ENCODE peak calls at places on chromosomes 7 and 10, in eight cellular contexts. One of them, this sample, is unnamed. For H3K4me1, the result is how much of the 10 kb centered on the place peaks cover.

GRCh38 chr7:96786261-96786997 is 76.8 kb upstream of the SEM1 start:
- DNase-seq in right cardiac atrium: peak
- DNase-seq in SK-N-SH: peak
- DNase-seq in GM23248: no peak
- DNase-seq in CD8-positive, alpha-beta T cell: no peak
- DNase-seq in neuronal stem cell: no peak
- DNase-seq in tibial artery: no peak
- DNase-seq in cardiac muscle cell: peak
- DNase-seq in this sample: peak

GRCh38 chr7:98106647-98107312 is at the start of gene LMTK2:
- DNase-seq in neuronal stem cell: peak
- DNase-seq in GM23248: peak
- DNase-seq in CD8-positive, alpha-beta T cell: peak
- DNase-seq in right cardiac atrium: peak
- DNase-seq in cardiac muscle cell: peak
- DNase-seq in SK-N-SH: peak
- DNase-seq in tibial artery: peak
- DNase-seq in this sample: peak

GRCh38 chr7:117241088-117241487 is 81.8 kb downstream of the WNT2 start:
- DNase-seq in GM23248: no peak
- DNase-seq in CD8-positive, alpha-beta T cell: no peak
- DNase-seq in SK-N-SH: no peak
- DNase-seq in right cardiac atrium: no peak
- DNase-seq in cardiac muscle cell: no peak
- DNase-seq in tibial artery: no peak
- DNase-seq in neuronal stem cell: no peak
- DNase-seq in this sample: no peak

GRCh38 chr7:15581352-15581951 is 19.6 kb upstream of the AGMO start:
- DNase-seq in CD8-positive, alpha-beta T cell: no peak
- DNase-seq in neuronal stem cell: no peak
- DNase-seq in SK-N-SH: no peak
- DNase-seq in cardiac muscle cell: no peak
- DNase-seq in right cardiac atrium: no peak
- DNase-seq in tibial artery: no peak
- DNase-seq in GM23248: no peak
- DNase-seq in this sample: no peak

GRCh38 chr10:30977385-30977784 is 54.3 kb downstream of the ZNF438 start:
- DNase-seq in neuronal stem cell: no peak
- DNase-seq in CD8-positive, alpha-beta T cell: no peak
- DNase-seq in cardiac muscle cell: no peak
- DNase-seq in SK-N-SH: no peak
- DNase-seq in tibial artery: no peak
- DNase-seq in GM23248: no peak
- DNase-seq in right cardiac atrium: no peak
- DNase-seq in this sample: no peak

GRCh38 chr10:129877773-129878371 is 86.2 kb downstream of the EBF3 start:
- DNase-seq in CD8-positive, alpha-beta T cell: peak
- DNase-seq in GM23248: peak
- DNase-seq in right cardiac atrium: no peak
- DNase-seq in cardiac muscle cell: peak
- DNase-seq in tibial artery: no peak
- DNase-seq in SK-N-SH: peak
- DNase-seq in neuronal stem cell: no peak
- DNase-seq in this sample: no peak

GRCh38 chr7:149850007-149850594 is 11.9 kb downstream of the ZNF862 start:
- DNase-seq in CD8-positive, alpha-beta T cell: no peak
- DNase-seq in SK-N-SH: no peak
- DNase-seq in cardiac muscle cell: no peak
- DNase-seq in tibial artery: no peak
- DNase-seq in GM23248: no peak
- DNase-seq in right cardiac atrium: peak
- DNase-seq in neuronal stem cell: no peak
- DNase-seq in this sample: no peak

GRCh38 chr7:1452205-1452604 is 7.1 kb downstream of the MICALL2 start:
- DNase-seq in GM23248: no peak
- DNase-seq in tibial artery: no peak
- DNase-seq in right cardiac atrium: no peak
- DNase-seq in cardiac muscle cell: no peak
- DNase-seq in SK-N-SH: no peak
- DNase-seq in neuronal stem cell: no peak
- DNase-seq in CD8-positive, alpha-beta T cell: no peak
- DNase-seq in this sample: no peak

GRCh38 chr10:78407009-78407711 is 373.5 kb downstream of the RPS24 start:
- DNase-seq in SK-N-SH: peak
- DNase-seq in GM23248: no peak
- DNase-seq in tibial artery: peak
- DNase-seq in right cardiac atrium: peak
- DNase-seq in neuronal stem cell: peak
- DNase-seq in CD8-positive, alpha-beta T cell: peak
- DNase-seq in cardiac muscle cell: peak
- DNase-seq in this sample: no peak

DNA sequence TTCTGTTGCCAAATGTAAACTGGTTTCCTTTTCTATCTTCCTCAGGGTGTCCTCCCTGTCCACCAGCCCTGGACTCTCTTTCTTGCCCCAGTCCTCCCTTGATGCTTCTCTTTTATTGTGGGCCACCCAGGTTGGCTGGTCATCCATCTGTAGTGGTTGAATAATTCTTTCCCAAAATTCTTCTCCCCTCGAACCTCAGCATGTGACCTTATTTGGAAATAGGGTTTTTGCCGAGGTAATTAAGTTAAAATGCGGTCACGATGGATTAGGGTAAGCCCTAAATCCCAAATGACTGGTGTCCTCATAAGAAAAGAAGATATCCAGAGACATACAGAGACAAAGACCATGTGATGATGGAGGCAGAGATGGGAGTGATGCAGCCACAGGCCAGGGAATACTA is 74.4 kb downstream of the GFRA1 start:
- DNase-seq in tibial artery: no peak
- DNase-seq in CD8-positive, alpha-beta T cell: no peak
- DNase-seq in neuronal stem cell: no peak
- DNase-seq in SK-N-SH: no peak
- DNase-seq in right cardiac atrium: no peak
- DNase-seq in GM23248: no peak
- DNase-seq in cardiac muscle cell: no peak
- DNase-seq in this sample: peak
- H3K27ac ChIP-seq in tibial artery: no peak
- H3K27ac ChIP-seq in CD8-positive, alpha-beta T cell: no peak
- H3K27ac ChIP-seq in neuronal stem cell: no peak
- H3K27ac ChIP-seq in SK-N-SH: no peak
- H3K27ac ChIP-seq in right cardiac atrium: no peak
- H3K27ac ChIP-seq in GM23248: no peak
- H3K27ac ChIP-seq in cardiac muscle cell: no peak
- H3K27ac ChIP-seq in this sample: no peak

GRCh38 chr10:72076756-72077155 is 11.6 kb downstream of the SPOCK2 start:
- DNase-seq in SK-N-SH: no peak
- DNase-seq in GM23248: no peak
- DNase-seq in cardiac muscle cell: no peak
- DNase-seq in neuronal stem cell: no peak
- DNase-seq in CD8-positive, alpha-beta T cell: no peak
- DNase-seq in tibial artery: peak
- DNase-seq in right cardiac atrium: peak
- DNase-seq in this sample: no peak

GRCh38 chr10:72073677-72074412 is 14.5 kb downstream of the SPOCK2 start:
- DNase-seq in neuronal stem cell: no peak
- DNase-seq in cardiac muscle cell: no peak
- DNase-seq in CD8-positive, alpha-beta T cell: no peak
- DNase-seq in right cardiac atrium: peak
- DNase-seq in tibial artery: no peak
- DNase-seq in GM23248: no peak
- DNase-seq in SK-N-SH: peak
- DNase-seq in this sample: no peak

GRCh38 chr10:72074413-72075183 is 13.8 kb downstream of the SPOCK2 start:
- DNase-seq in cardiac muscle cell: no peak
- DNase-seq in SK-N-SH: no peak
- DNase-seq in CD8-positive, alpha-beta T cell: no peak
- DNase-seq in neuronal stem cell: no peak
- DNase-seq in GM23248: no peak
- DNase-seq in right cardiac atrium: peak
- DNase-seq in tibial artery: no peak
- DNase-seq in this sample: no peak

GRCh38 chr10:72077275-72077990 is 10.9 kb downstream of the SPOCK2 start:
- DNase-seq in cardiac muscle cell: no peak
- DNase-seq in right cardiac atrium: peak
- DNase-seq in neuronal stem cell: no peak
- DNase-seq in tibial artery: peak
- DNase-seq in SK-N-SH: no peak
- DNase-seq in CD8-positive, alpha-beta T cell: no peak
- DNase-seq in GM23248: no peak
- DNase-seq in this sample: no peak

GRCh38 chr10:72075184-72076115 is 12.9 kb downstream of the SPOCK2 start:
- DNase-seq in GM23248: no peak
- DNase-seq in tibial artery: no peak
- DNase-seq in SK-N-SH: no peak
- DNase-seq in right cardiac atrium: peak
- DNase-seq in CD8-positive, alpha-beta T cell: no peak
- DNase-seq in neuronal stem cell: no peak
- DNase-seq in cardiac muscle cell: no peak
- DNase-seq in this sample: no peak
- H3K4me1 ChIP-seq in GM23248: under half
- H3K4me1 ChIP-seq in tibial artery: under half
- H3K4me1 ChIP-seq in SK-N-SH: under half
- H3K4me1 ChIP-seq in right cardiac atrium: under half
- H3K4me1 ChIP-seq in CD8-positive, alpha-beta T cell: half or more
- H3K4me1 ChIP-seq in neuronal stem cell: under half
- H3K4me1 ChIP-seq in cardiac muscle cell: under half
- H3K4me1 ChIP-seq in this sample: under half

GRCh38 chr10:87696922-87697714 is 37.4 kb downstream of the PAPSS2 start:
- DNase-seq in tibial artery: no peak
- DNase-seq in right cardiac atrium: no peak
- DNase-seq in CD8-positive, alpha-beta T cell: no peak
- DNase-seq in cardiac muscle cell: no peak
- DNase-seq in GM23248: no peak
- DNase-seq in neuronal stem cell: no peak
- DNase-seq in SK-N-SH: no peak
- DNase-seq in this sample: no peak

GRCh38 chr10:87695074-87695473 is 35.4 kb downstream of the PAPSS2 start:
- DNase-seq in neuronal stem cell: no peak
- DNase-seq in SK-N-SH: no peak
- DNase-seq in cardiac muscle cell: no peak
- DNase-seq in CD8-positive, alpha-beta T cell: no peak
- DNase-seq in right cardiac atrium: no peak
- DNase-seq in GM23248: no peak
- DNase-seq in tibial artery: no peak
- DNase-seq in this sample: no peak

GRCh38 chr10:87691515-87692070 is 31.9 kb downstream of the PAPSS2 start:
- DNase-seq in GM23248: no peak
- DNase-seq in cardiac muscle cell: no peak
- DNase-seq in CD8-positive, alpha-beta T cell: no peak
- DNase-seq in right cardiac atrium: no peak
- DNase-seq in tibial artery: no peak
- DNase-seq in SK-N-SH: no peak
- DNase-seq in neuronal stem cell: no peak
- DNase-seq in this sample: no peak

GRCh38 chr10:87692956-87693484 is 33.3 kb downstream of the PAPSS2 start:
- DNase-seq in tibial artery: no peak
- DNase-seq in SK-N-SH: no peak
- DNase-seq in GM23248: no peak
- DNase-seq in neuronal stem cell: no peak
- DNase-seq in CD8-positive, alpha-beta T cell: no peak
- DNase-seq in right cardiac atrium: no peak
- DNase-seq in cardiac muscle cell: no peak
- DNase-seq in this sample: no peak

DNA sequence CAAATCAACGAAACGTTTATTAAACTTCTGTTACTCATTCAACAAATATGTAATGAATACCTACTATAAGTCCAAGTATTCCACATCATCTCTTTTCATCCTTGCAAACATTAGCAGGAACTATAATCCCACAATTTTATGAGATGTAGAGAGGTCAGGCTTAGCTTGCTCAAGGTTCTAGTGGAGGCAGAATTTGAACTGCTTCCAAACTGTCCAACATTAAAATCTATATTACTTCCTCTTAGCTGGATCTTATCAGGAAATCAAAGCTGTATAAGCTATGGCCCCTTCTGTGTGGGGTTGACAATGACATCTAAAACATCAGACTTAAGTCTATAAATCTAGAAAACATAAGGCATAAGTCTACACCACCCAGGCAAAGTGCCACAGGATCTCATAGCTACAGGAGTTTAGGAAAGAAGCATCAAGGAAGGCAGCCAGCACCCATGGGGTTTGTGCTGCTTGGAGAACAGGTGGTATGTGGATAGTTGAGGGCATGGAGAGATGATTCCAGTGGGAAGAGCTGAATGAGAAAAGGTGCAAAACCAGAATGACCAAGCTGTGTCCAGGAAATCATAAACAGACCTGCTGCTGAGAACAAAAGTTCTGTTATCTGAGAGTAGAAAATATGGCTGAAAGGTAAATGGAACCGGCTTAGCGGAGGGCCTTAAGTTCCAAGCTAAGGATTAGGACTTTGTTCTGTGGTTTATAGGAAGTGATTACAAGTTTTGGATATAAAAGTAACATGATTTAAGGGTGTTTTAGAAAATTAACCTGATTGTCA is 34.5 kb downstream of the PAPSS2 start:
- DNase-seq in SK-N-SH: no peak
- DNase-seq in GM23248: no peak
- DNase-seq in tibial artery: no peak
- DNase-seq in cardiac muscle cell: no peak
- DNase-seq in neuronal stem cell: no peak
- DNase-seq in CD8-positive, alpha-beta T cell: no peak
- DNase-seq in right cardiac atrium: no peak
- DNase-seq in this sample: no peak
- H3K4me3 ChIP-seq in SK-N-SH: no peak
- H3K4me3 ChIP-seq in GM23248: no peak
- H3K4me3 ChIP-seq in tibial artery: no peak
- H3K4me3 ChIP-seq in cardiac muscle cell: no peak
- H3K4me3 ChIP-seq in neuronal stem cell: no peak
- H3K4me3 ChIP-seq in CD8-positive, alpha-beta T cell: no peak
- H3K4me3 ChIP-seq in right cardiac atrium: no peak
- H3K4me3 ChIP-seq in this sample: no peak

DNA sequence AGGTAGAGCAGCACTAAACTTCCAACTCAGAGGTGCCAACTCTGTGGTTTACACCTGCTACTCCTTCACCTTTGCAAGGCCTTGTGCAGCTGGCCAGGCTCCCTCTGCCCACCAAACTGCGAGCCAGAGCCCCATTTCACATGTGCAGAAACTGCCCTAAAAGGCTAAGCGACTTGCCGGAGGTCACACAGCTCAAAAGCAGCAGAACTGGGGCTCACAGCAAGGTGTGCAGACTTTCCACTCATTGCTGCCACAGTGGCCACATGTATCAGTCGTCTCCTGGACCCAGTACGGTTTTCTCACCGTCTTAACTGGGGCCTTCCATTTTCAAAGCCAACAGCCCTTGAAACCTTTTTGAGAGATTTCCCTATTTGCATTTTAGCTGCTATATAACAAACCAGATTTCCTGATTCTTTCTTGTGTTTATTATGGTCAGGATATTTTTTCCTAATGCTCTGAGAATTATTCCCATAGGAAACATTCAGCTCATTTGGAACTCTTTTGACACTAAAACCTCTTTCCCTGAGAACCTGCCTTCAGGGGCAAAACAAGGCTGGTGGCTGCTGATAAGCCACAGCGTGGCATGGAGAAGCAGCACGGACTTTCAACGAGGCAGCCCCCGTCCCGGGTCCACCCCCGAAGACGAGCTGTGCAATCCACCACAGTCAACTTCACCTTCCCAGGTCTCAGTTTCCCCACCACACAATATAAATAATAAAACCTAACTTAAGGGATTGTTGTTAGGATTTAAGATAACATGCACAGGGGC is 29.9 kb downstream of the SORBS1 start:
- DNase-seq in right cardiac atrium: no peak
- DNase-seq in tibial artery: no peak
- DNase-seq in neuronal stem cell: no peak
- DNase-seq in SK-N-SH: peak
- DNase-seq in cardiac muscle cell: no peak
- DNase-seq in CD8-positive, alpha-beta T cell: no peak
- DNase-seq in GM23248: no peak
- DNase-seq in this sample: no peak
- H3K27ac ChIP-seq in right cardiac atrium: no peak
- H3K27ac ChIP-seq in tibial artery: peak
- H3K27ac ChIP-seq in neuronal stem cell: no peak
- H3K27ac ChIP-seq in SK-N-SH: no peak
- H3K27ac ChIP-seq in cardiac muscle cell: peak
- H3K27ac ChIP-seq in CD8-positive, alpha-beta T cell: no peak
- H3K27ac ChIP-seq in GM23248: no peak
- H3K27ac ChIP-seq in this sample: no peak